ENCODE peak calls at places on chromosomes 4 and X, in four cellular contexts. W is IMR-90, N is NB4, D is GM06990. G is an unnamed sample.

GRCh38 chr4:26746742-26747351 is 113.8 kb upstream of the STIM2 start:
- DNase-seq in N (no peak), W (no peak), D (peak), G (no peak)

GRCh38 chr4:10260777-10261176 is 144.2 kb upstream of the WDR1 start:
- DNase-seq in D (no peak), N (no peak), W (no peak), G (no peak)

GRCh38 chr4:21964762-21965319 is 16.3 kb upstream of the KCNIP4 start:
- DNase-seq in N (no peak), W (no peak), D (no peak), G (no peak)

GRCh38 chr4:105859233-105859632 is 36.0 kb upstream of the NPNT start:
- DNase-seq in D (peak), W (peak), N (no peak), G (no peak)

GRCh38 chr4:127141857-127142256 is 490.9 kb upstream of the INTU start:
- DNase-seq in N (no peak), D (no peak), W (peak), G (no peak)

GRCh38 chr4:54165438-54165837 is 63.7 kb upstream of the PDGFRA start:
- DNase-seq in W (peak), D (no peak), N (no peak), G (peak)

GRCh38 chr4:67651536-67651935 is 49.4 kb downstream of the UBA6 start:
- DNase-seq in D (no peak), N (no peak), W (no peak), G (no peak)

GRCh38 chr4:71186566-71187398 is 152.0 kb upstream of the SLC4A4 start:
- DNase-seq in D (peak), N (no peak), W (peak), G (peak)

GRCh38 chrX:129696463-129697155 is 41.9 kb upstream of the APLN start:
- DNase-seq in W (no peak), N (no peak), D (no peak), G (peak)

GRCh38 chr4:119942806-119943205 is 123.8 kb downstream of the MAD2L1 start:
- DNase-seq in W (peak), D (no peak), N (no peak), G (no peak)

GRCh38 chrX:70422886-70423336 is at the start of gene GDPD2:
- DNase-seq in W (no peak), D (no peak), N (peak), G (no peak)

GRCh38 chr4:79514637-79515320 is 106.8 kb upstream of the GK2 start:
- DNase-seq in N (no peak), D (no peak), W (no peak), G (no peak)

GRCh38 chrX:72247206-72247944 is 8.5 kb upstream of the ERCC6L start:
- DNase-seq in W (peak), N (no peak), D (no peak), G (no peak)

GRCh38 chr4:15938640-15939039 is at the start of gene FGFBP1:
- DNase-seq in N (no peak), W (no peak), D (no peak), G (no peak)

GRCh38 chr4:153420361-153420760 is 45.8 kb upstream of the TMEM131L start:
- DNase-seq in D (no peak), W (no peak), N (no peak), G (peak)

GRCh38 chrX:22800360-22800759 is 199.4 kb upstream of the DDX53 start:
- DNase-seq in W (peak), N (peak), D (no peak), G (no peak)

GRCh38 chr4:54082168-54082567 is 17.8 kb upstream of the CHIC2 start:
- DNase-seq in D (no peak), W (peak), N (no peak), G (peak)

GRCh38 chr4:48331577-48332340 is 9.6 kb upstream of the SLAIN2 start:
- DNase-seq in N (no peak), D (no peak), W (peak), G (no peak)

GRCh38 chrX:136627381-136627780 is 20.6 kb upstream of the CD40LG start:
- DNase-seq in N (no peak), W (no peak), D (no peak), G (no peak)

GRCh38 chr4:37528161-37528560 is 158.0 kb downstream of the RELL1 start:
- DNase-seq in N (peak), D (no peak), W (no peak), G (no peak)

GRCh38 chrX:29699214-29699613 is 516.1 kb upstream of the MAGEB2 start:
- DNase-seq in W (peak), D (no peak), N (no peak), G (no peak)

GRCh38 chrX:54447461-54447860 is 7.3 kb downstream of the TSR2 start:
- DNase-seq in D (no peak), N (peak), W (no peak), G (no peak)

GRCh38 chrX:154401045-154401799 is 3.0 kb downstream of the RPL10 start:
- DNase-seq in D (no peak), N (peak), W (peak), G (no peak)

GRCh38 chrX:97563531-97564133 is 679.9 kb downstream of the RPA4 start:
- DNase-seq in D (peak), W (peak), N (peak), G (no peak)

GRCh38 chr4:52106701-52107100 is 55.6 kb downstream of the SPATA18 start:
- DNase-seq in N (no peak), D (no peak), W (no peak), G (no peak)

GRCh38 chr4:98434816-98435215 is 173.6 kb downstream of the RAP1GDS1 start:
- DNase-seq in W (no peak), N (no peak), D (no peak), G (no peak)

GRCh38 chr4:3030551-3031356 is 43.6 kb downstream of the HTT-AS start:
- DNase-seq in W (no peak), N (no peak), D (no peak), G (no peak)

GRCh38 chrX:2650037-2650436 is 41.1 kb upstream of the CD99 start:
- DNase-seq in D (no peak), W (no peak), N (no peak), G (no peak)

GRCh38 chr4:17535906-17536305 is 20.9 kb downstream of the CLRN2 start:
- DNase-seq in N (peak), D (no peak), W (no peak), G (no peak)

GRCh38 chr4:95546236-95546635 is 2.5 kb downstream of the UNC5C start:
- DNase-seq in N (no peak), D (no peak), W (no peak), G (no peak)

GRCh38 chr4:76488905-76489798 is 54.1 kb downstream of the SHROOM3 start:
- DNase-seq in N (no peak), D (no peak), W (peak), G (no peak)

GRCh38 chrX:53056292-53056691 is 7.7 kb downstream of the GPR173 start:
- DNase-seq in N (no peak), W (peak), D (no peak), G (peak)

GRCh38 chr4:144463896-144464295 is 182.1 kb upstream of the HHIP start:
- DNase-seq in D (no peak), W (no peak), N (no peak), G (no peak)

GRCh38 chr4:109278594-109279031 is 23.8 kb downstream of the COL25A1 start:
- DNase-seq in W (no peak), D (peak), N (no peak), G (no peak)

GRCh38 chrX:11531226-11531625 is 134.5 kb downstream of the ARHGAP6 start:
- DNase-seq in N (no peak), D (no peak), W (peak), G (no peak)
- TF ChIP-seq CTCF in N (no peak), D (peak), W (peak), G (peak)

GRCh38 chr4:63786181-63786580 is 623.1 kb downstream of the TECRL start:
- DNase-seq in N (no peak), W (no peak), D (no peak), G (no peak)

GRCh38 chr4:63784822-63785221 is 624.4 kb downstream of the TECRL start:
- DNase-seq in W (no peak), D (no peak), N (no peak), G (no peak)

GRCh38 chr4:63788271-63788670 is 621.0 kb downstream of the TECRL start:
- DNase-seq in W (no peak), N (no peak), D (no peak), G (no peak)

GRCh38 chr4:63790377-63790776 is 618.9 kb downstream of the TECRL start:
- DNase-seq in W (no peak), D (no peak), N (no peak), G (no peak)

DNA sequence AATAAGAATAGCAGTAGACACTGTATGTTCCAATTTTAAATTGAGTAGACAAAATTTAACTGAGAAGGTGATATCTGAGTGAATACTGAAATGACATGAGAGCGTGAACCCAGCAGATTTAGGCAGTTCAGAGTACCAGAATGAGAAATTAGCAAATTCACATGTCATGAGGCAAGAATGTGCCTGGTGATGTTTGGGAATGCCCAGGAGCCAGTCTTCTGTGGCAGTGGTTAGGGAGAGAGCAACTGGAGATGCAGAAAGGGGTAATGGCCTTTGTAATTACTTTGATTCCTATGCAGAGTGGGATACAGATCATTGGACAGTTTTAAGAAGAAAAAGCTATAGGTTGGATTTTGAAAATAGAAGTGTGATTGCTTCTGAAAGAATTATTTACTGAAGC is 621.9 kb downstream of the TECRL start:
- DNase-seq in D (no peak), N (no peak), W (no peak), G (no peak)
- TF ChIP-seq CTCF in D (no peak), N (no peak), W (no peak), G (no peak)

DNA sequence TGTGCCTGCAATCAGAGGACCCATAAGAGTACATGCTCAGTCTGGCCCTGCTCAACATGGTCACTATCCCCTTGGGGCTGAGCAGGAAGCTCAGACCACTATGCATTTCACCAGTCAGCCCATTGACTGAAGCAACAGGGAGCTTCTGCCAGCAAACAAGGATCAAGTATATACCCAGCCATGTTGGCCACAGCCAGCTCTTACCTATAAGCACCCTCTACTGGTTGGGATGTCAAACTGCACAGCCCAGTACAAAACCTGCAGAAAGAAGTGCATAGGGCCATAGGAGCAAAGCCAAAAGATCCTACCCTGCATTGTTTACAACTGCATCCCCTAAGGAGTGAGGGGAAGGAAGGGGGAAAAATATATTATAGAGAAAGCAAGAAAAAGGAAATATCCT is 214.4 kb upstream of the CPEB2 start:
- DNase-seq in W (peak), N (peak), D (no peak), G (no peak)
- TF ChIP-seq CTCF in W (peak), N (peak), D (peak), G (peak)

DNA sequence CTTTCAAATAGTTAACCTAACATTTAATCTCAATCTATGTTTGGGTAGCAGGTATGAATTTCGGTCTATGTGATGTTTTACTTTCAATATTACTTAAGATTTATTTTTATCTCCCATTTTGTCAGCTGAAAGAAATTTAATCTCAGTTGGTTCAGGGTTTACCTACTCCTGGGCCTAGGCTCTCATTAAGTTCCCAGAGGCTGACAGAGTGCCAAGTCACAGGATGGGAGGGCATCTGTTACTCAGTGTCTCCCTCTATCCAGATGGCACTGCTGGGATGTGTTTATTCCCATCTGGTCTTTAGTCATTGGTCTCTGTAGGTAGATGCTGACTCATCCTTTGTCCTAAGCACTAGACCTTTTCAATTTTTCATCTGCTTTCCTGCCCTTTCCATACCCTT is 129.4 kb upstream of the ARSJ start:
- DNase-seq in N (no peak), W (peak), D (no peak), G (no peak)
- TF ChIP-seq CTCF in N (no peak), W (no peak), D (no peak), G (no peak)

GRCh38 chrX:50448565-50448964 is 22.1 kb downstream of the DGKK start:
- DNase-seq in N (peak), W (peak), D (no peak), G (no peak)
- TF ChIP-seq CTCF in N (peak), W (no peak), D (peak), G (no peak)

GRCh38 chrX:24024819-24025740 is 1.9 kb downstream of the KLHL15 start:
- DNase-seq in W (peak), D (peak), N (peak), G (peak)
- TF ChIP-seq CTCF in W (peak), D (no peak), N (no peak), G (peak)

GRCh38 chr4:1868293-1868692 is 2.9 kb upstream of the NSD2 start:
- DNase-seq in N (no peak), D (no peak), W (no peak), G (no peak)
- TF ChIP-seq CTCF in N (no peak), D (no peak), W (no peak), G (no peak)

DNA sequence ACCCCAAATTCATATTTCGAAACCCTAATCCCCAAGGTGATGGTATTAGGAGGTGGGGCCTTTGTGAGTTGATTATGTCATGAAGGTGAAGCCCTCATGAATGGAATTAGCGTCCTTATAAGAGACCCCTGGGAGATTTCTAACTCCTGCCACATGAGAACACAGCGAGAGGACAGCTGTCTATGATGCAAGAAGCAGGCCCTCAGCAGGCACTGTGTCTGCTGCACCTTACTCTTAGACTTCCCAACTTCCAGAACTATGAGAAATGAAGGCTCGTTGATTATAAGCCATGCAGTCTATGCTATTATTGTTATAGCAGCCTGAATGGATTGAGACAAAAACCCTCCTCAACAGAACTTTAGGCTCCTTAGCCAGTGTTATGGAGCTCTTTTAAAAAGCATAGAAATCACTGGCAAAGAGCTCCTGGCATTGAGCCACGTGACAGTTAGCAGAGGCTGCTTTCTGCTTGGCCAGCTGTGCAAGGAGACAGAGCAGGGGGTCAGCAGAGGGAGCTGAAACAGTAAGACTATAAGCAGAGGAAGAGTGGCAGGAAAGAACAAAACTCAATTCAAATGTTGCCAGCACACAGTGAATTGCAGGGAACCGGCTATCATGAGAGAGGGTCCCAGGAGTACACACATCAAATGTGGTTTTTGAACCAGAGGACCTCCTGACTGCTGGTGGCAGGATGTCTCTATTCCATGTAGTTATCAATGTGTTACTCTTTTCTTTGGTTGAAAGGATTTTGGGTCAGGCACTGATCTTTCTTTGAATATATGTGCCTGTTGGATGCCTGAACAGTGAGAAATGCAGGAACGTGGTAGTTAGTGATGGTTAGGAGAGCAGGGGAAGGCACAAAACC is 219.3 kb upstream of the FAT1 start:
- DNase-seq in D (no peak), N (no peak), W (peak), G (no peak)
- TF ChIP-seq CTCF in D (no peak), N (no peak), W (no peak), G (peak)